ENCODE peak calls at places on chromosomes 1 and 21, in six cellular contexts. R is stimulated activated CD8-positive, alpha-beta memory T cell treated with anti-CD3 and anti-CD28 coated beads, Interleukin-4, amount 100 ng/mL, for 24 hours; Q is activated CD4-positive, CD25-positive, alpha-beta regulatory T cell treated with anti-CD3 and anti-CD28 coated beads, Interleukin-2, amount 50 U/mL, for 16 hours; J is AG04450; O is M059J; C is NCI-H1694. Z is an unnamed sample.

GRCh38 chr1:222189218-222189617 is 358.7 kb downstream of the HHIPL2 start:
- DNase-seq in Q (no peak), C (no peak), J (no peak), O (no peak), R (no peak), Z (no peak)

GRCh38 chr1:30085814-30086770 is 637.3 kb downstream of the MATN1 start:
- DNase-seq in J (no peak), R (peak; percentile 8), O (no peak), C (peak; percentile 40), Q (no peak), Z (peak; percentile 15)

GRCh38 chr1:112618114-112618720 is 724 bp downstream of the ST7L start:
- DNase-seq in J (no peak), R (no peak), O (peak; percentile 27), Q (no peak), C (peak; percentile 5), Z (no peak)

GRCh38 chr1:11880911-11881748 is 22.4 kb upstream of the NPPB start:
- DNase-seq in Q (no peak), R (no peak), C (no peak), J (no peak), O (no peak), Z (no peak)

GRCh38 chr21:32534113-32534512 is 51.2 kb downstream of the TCP10L start:
- DNase-seq in J (no peak), R (no peak), O (no peak), C (no peak), Q (no peak), Z (no peak)

GRCh38 chr21:32389337-32390015 is 3.3 kb downstream of the URB1 start:
- DNase-seq in Q (no peak), J (no peak), R (no peak), C (no peak), O (peak; percentile 28), Z (no peak)

GRCh38 chr1:31460027-31460426 is 47.0 kb downstream of the SERINC2 start:
- DNase-seq in J (no peak), R (no peak), O (peak; percentile 24), Q (no peak), C (no peak), Z (no peak)

GRCh38 chr1:203304391-203304918 is 864 bp upstream of the BTG2 start:
- DNase-seq in C (no peak), J (no peak), R (no peak), Q (no peak), O (no peak), Z (no peak)

GRCh38 chr1:117735045-117735992 is 129.5 kb downstream of the TENT5C start:
- DNase-seq in O (peak; percentile 78), Q (no peak), J (no peak), C (peak; percentile 13), R (no peak), Z (peak; percentile 1)

GRCh38 chr21:25420831-25421230 is 186.4 kb downstream of the MRPL39 start:
- DNase-seq in J (no peak), R (no peak), C (no peak), O (no peak), Q (no peak), Z (no peak)

GRCh38 chr1:212135166-212135565 is 99.6 kb downstream of the DTL start:
- DNase-seq in Q (no peak), J (no peak), C (no peak), O (no peak), R (no peak), Z (no peak)